ENCODE peak calls at places on chromosomes 7 and 10, in nine cellular contexts. Y, P, Q, W, B, H, R, Z and F are unnamed samples. For H3K4me1, the result is how much of the 10 kb centered on the place peaks cover.

GRCh38 chr7:149196705-149197171 is 1.4 kb downstream of the ZNF282 start:
- DNase-seq in Y (no peak), P (no peak), Q (peak), W (no peak), B (no peak), H (no peak), R (no peak), Z (peak), F (no peak)

GRCh38 chr10:95363303-95363912 is 72.6 kb upstream of the PDLIM1 start:
- DNase-seq in Y (no peak), P (no peak), Q (no peak), W (peak), B (peak), H (no peak), R (peak), Z (peak), F (no peak)

GRCh38 chr10:48287417-48288391 is 13.2 kb upstream of the FRMPD2 start:
- DNase-seq in Y (no peak), P (peak), Q (no peak), W (peak), B (no peak), H (no peak), R (no peak), Z (peak), F (no peak)

GRCh38 chr7:71777278-71777677 is 634.9 kb downstream of the CALN1 start:
- DNase-seq in Y (no peak), P (no peak), Q (no peak), W (no peak), B (no peak), H (no peak), R (no peak), Z (no peak), F (no peak)

GRCh38 chr10:84846646-84847045 is 518.3 kb downstream of the CCSER2 start:
- DNase-seq in Y (no peak), P (no peak), Q (no peak), W (no peak), B (no peak), H (no peak), R (no peak), Z (no peak), F (no peak)

GRCh38 chr10:29736325-29737208 is 101.8 kb upstream of the SVIL start:
- DNase-seq in Y (peak), P (peak), Q (peak), W (no peak), B (peak), H (no peak), R (no peak), Z (peak), F (no peak)

GRCh38 chr7:20407585-20408466 is 77.1 kb downstream of the ITGB8 start:
- DNase-seq in Y (no peak), P (peak), Q (no peak), W (no peak), B (peak), H (no peak), R (no peak), Z (peak), F (no peak)

GRCh38 chr7:51482976-51483375 is 166.4 kb upstream of the COBL start:
- DNase-seq in Y (no peak), P (no peak), Q (no peak), W (no peak), B (no peak), H (no peak), R (no peak), Z (no peak), F (no peak)

GRCh38 chr10:76432274-76433012 is 1001.0 kb downstream of the LRMDA start:
- DNase-seq in Y (no peak), P (peak), Q (no peak), W (no peak), B (peak), H (no peak), R (no peak), Z (peak), F (peak)

GRCh38 chr7:33421384-33421783 is 292.0 kb downstream of the BBS9 start:
- DNase-seq in Y (no peak), P (no peak), Q (no peak), W (no peak), B (no peak), H (no peak), R (no peak), Z (no peak), F (no peak)

GRCh38 chr10:35613597-35614226 is 8.6 kb downstream of the GJD4 start:
- DNase-seq in Y (no peak), P (no peak), Q (no peak), W (no peak), B (no peak), H (no peak), R (no peak), Z (peak), F (no peak)

GRCh38 chr10:124648738-124649137 is 95.4 kb downstream of the FAM53B start:
- DNase-seq in Y (no peak), P (peak), Q (peak), W (peak), B (no peak), H (peak), R (no peak), Z (no peak), F (no peak)

GRCh38 chr10:102917314-102917961 is 656 bp upstream of the CNNM2 start:
- DNase-seq in Y (peak), P (peak), Q (peak), W (no peak), B (peak), H (peak), R (peak), Z (peak), F (peak)

GRCh38 chr7:151261534-151261933 is 13.0 kb upstream of the SMARCD3 start:
- DNase-seq in Y (no peak), P (peak), Q (no peak), W (no peak), B (peak), H (no peak), R (no peak), Z (no peak), F (no peak)

GRCh38 chr7:48426966-48427555 is 255.8 kb downstream of the ABCA13 start:
- DNase-seq in Y (no peak), P (no peak), Q (no peak), W (no peak), B (no peak), H (no peak), R (peak), Z (peak), F (no peak)

GRCh38 chr7:359226-359775 is 69.3 kb downstream of the FOXL3 start:
- DNase-seq in Y (no peak), P (peak), Q (peak), W (no peak), B (no peak), H (no peak), R (no peak), Z (no peak), F (no peak)

GRCh38 chr7:51316262-51316665 is 345 bp downstream of the COBL start:
- DNase-seq in Y (peak), P (peak), Q (no peak), W (no peak), B (peak), H (no peak), R (no peak), Z (peak), F (no peak)

GRCh38 chr7:117666019-117666418 is 186.2 kb downstream of the CFTR start:
- DNase-seq in Y (no peak), P (no peak), Q (no peak), W (no peak), B (no peak), H (no peak), R (no peak), Z (peak), F (no peak)

GRCh38 chr7:45601094-45601493 is 26.9 kb downstream of the ADCY1 start:
- DNase-seq in Y (peak), P (no peak), Q (no peak), W (no peak), B (no peak), H (no peak), R (no peak), Z (no peak), F (peak)

GRCh38 chr10:79445217-79445707 is at the start of gene ZCCHC24:
- DNase-seq in Y (peak), P (peak), Q (peak), W (no peak), B (peak), H (no peak), R (no peak), Z (peak), F (peak)

DNA sequence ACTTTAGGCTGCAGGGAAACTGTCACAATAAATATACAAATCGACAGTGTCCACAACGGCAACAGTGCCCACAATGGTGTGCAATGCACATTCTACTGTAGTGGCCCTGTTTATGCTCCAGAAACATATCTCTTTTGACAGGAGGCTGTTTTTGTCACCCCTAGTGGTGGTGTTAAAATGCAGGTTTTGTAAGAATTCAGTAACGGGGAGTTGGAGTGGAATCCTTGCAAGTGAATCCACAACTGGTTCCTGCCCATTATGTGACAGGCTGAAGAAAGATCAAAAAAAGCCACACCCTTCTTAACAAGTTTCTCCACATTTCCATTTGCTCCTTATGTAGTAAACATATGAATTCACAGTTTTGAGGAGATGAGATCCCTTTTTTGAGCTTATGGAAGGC is 58.5 kb downstream of the BEND7 start:
- DNase-seq in Y (no peak), P (no peak), Q (no peak), W (no peak), B (no peak), H (no peak), R (no peak), Z (no peak), F (no peak)
- TF ChIP-seq CTCF in Y (no peak), P (no peak), Q (no peak), W (no peak), B (no peak), H (no peak), R (peak), Z (no peak), F (no peak)

GRCh38 chr10:19877466-19878255 is 61.4 kb downstream of the PLXDC2 start:
- DNase-seq in Y (no peak), P (peak), Q (no peak), W (no peak), B (no peak), H (no peak), R (no peak), Z (no peak), F (no peak)
- H3K4me3 ChIP-seq in Y (no peak), P (no peak), Q (no peak), W (no peak), B (no peak), H (no peak), R (no peak), Z (no peak), F (peak)

DNA sequence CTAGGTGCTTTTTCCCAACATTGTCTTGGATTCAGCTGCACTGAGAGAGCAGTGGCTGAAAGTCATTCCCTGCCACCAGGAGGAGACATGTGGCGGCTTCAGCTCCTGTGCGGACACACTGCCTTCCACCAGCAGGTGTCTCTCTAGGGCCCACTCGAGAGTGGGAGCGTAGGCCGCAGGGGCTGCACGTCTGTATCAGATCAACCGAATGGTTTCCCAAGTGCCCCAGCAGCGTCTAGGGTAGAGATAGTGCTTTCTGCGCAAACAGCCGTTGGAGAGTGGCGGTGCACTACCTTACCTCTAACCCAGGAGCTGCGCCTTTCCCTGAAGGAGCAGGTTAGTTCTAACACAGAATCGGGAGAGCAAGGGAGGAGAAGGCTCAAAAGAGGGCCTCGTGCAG is 31.7 kb downstream of the PAPOLB start:
- DNase-seq in Y (peak), P (peak), Q (no peak), W (peak), B (peak), H (no peak), R (peak), Z (peak), F (no peak)
- H3K4me1 ChIP-seq in Y (under half), P (under half), Q (under half), W (under half), B (under half), H (under half), R (under half), Z (under half), F (under half)

DNA sequence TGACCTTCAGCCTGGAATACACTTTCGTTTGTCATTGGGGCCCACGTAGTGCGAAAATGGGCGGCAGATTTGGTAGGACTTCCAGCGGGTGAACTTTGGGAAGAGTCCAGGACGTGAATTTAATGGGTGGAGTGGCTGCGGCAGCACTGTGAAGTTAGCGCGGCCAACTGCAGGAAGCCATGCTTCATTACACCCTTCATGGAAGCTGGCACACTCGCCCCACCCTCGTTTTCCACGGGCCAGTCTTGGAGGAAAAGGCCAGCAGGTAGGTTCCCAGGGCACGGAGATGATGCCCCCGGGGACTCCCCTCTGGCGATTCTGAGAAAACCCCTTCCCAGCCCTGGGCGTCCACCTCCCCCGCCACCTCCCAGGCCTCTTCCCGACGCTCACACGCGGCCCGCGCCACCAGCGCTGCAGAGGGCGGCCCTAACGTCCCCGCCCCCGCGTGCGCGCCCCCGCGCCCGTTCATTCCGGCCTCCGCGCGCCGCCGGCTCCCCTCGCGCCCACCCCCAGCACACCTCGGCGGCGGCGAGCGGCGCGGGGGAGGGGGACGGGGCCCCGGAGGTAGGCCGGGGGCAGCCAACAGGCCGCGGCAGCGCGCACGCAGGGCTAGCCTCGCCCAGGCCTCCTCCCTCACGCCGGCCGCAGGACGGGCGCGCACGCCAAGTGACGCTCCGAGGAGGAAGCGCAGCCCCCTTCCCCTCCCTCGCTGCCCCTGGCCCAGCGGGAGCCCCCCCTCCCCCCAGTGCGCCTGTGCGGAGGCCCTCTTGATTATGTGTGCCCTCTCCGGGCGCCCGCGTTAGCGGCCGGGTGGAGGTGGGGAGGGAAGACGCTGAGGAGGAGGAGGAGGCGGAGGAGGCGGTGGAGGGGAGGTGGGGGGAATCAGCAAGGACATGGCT is at the start of gene MLLT10:
- DNase-seq in Y (peak), P (peak), Q (peak), W (peak), B (peak), H (peak), R (no peak), Z (peak), F (peak)
- TF ChIP-seq CTCF in Y (peak), P (peak), Q (no peak), W (no peak), B (no peak), H (peak), R (no peak), Z (no peak), F (peak)

GRCh38 chr7:85119934-85120333 is 66.9 kb downstream of the SEMA3D start:
- DNase-seq in Y (no peak), P (no peak), Q (no peak), W (no peak), B (no peak), H (no peak), R (no peak), Z (no peak), F (no peak)

GRCh38 chr7:85126383-85126782 is 60.5 kb downstream of the SEMA3D start:
- DNase-seq in Y (no peak), P (no peak), Q (no peak), W (no peak), B (no peak), H (no peak), R (no peak), Z (no peak), F (no peak)

GRCh38 chr7:85125679-85126078 is 61.2 kb downstream of the SEMA3D start:
- DNase-seq in Y (no peak), P (no peak), Q (no peak), W (no peak), B (no peak), H (no peak), R (no peak), Z (no peak), F (no peak)

GRCh38 chr7:85130702-85131101 is 56.2 kb downstream of the SEMA3D start:
- DNase-seq in Y (no peak), P (peak), Q (no peak), W (no peak), B (no peak), H (no peak), R (no peak), Z (no peak), F (no peak)

DNA sequence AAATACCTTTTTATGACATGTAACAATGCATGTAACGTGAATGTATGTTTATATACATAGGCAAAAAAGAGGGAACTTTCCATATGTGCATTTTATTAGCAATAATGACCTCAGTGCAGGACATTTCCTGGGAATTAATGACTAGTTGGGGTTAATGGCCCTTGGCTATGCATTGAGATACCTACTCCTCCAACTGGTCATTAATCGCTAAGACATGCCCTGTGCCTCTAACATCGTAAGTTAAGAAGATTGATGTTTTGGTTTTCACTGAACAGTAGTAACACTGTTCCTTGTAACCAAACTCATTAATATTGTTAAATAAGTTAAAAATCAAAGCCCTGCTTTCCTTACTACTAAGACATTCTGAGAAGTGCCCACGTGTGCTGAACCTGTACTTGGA is 61.7 kb downstream of the SEMA3D start:
- DNase-seq in Y (no peak), P (no peak), Q (no peak), W (no peak), B (no peak), H (no peak), R (no peak), Z (no peak), F (no peak)
- H3K4me3 ChIP-seq in Y (no peak), P (no peak), Q (no peak), W (no peak), B (no peak), H (no peak), R (no peak), Z (no peak), F (no peak)

DNA sequence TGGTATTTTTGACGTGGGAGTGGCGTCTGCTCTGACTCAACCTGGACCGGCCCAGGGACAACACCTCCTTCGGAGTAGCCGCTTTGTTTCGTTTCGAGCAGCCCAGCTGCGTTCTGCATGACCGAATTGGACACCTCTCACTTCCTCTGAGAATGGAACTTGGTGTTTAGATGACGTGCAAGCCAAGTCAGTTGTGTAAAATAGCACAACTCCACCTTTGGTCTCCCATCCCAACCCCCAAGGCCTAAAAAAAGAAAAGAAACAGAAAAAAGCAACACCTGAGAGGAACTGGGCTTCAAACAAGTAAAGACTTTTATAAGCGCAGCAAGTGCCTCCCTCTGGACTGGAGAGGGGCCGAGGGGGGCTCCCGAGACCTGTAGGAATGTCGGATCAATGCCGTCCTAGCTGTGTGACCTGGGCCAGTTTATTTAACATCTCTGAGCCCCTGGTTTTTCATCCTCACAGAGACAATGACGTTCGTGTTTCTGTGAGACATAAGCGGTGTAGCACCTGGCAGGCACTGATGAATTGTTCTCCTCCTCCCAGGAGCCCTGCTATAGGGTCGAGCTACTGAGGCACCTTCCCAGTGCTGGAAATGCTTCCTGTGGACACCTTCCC is 52.0 kb upstream of the SMNDC1 start:
- DNase-seq in Y (no peak), P (no peak), Q (peak), W (peak), B (no peak), H (peak), R (peak), Z (peak), F (peak)
- H3K4me1 ChIP-seq in Y (under half), P (under half), Q (under half), W (half or more), B (under half), H (under half), R (under half), Z (half or more), F (under half)

GRCh38 chr10:101351017-101351416 is 2.9 kb upstream of the BTRC start:
- DNase-seq in Y (no peak), P (no peak), Q (no peak), W (no peak), B (no peak), H (no peak), R (no peak), Z (no peak), F (no peak)
- TF ChIP-seq CTCF in Y (no peak), P (no peak), Q (no peak), W (no peak), B (no peak), H (no peak), R (no peak), Z (no peak), F (no peak)

GRCh38 chr7:138002096-138002827 is 376 bp upstream of the CREB3L2 start:
- DNase-seq in Y (peak), P (peak), Q (peak), W (peak), B (peak), H (peak), R (peak), Z (peak), F (peak)

GRCh38 chr7:138001529-138002095 is at the start of gene CREB3L2:
- DNase-seq in Y (peak), P (peak), Q (peak), W (no peak), B (peak), H (peak), R (no peak), Z (peak), F (no peak)

GRCh38 chr7:138004046-138004445 is 2.2 kb upstream of the CREB3L2 start:
- DNase-seq in Y (no peak), P (no peak), Q (no peak), W (no peak), B (no peak), H (no peak), R (no peak), Z (no peak), F (no peak)

GRCh38 chr7:138004936-138005335 is 3.0 kb upstream of the CREB3L2 start:
- DNase-seq in Y (no peak), P (no peak), Q (no peak), W (no peak), B (no peak), H (no peak), R (no peak), Z (no peak), F (no peak)

GRCh38 chr7:138002828-138003189 is 923 bp upstream of the CREB3L2 start:
- DNase-seq in Y (no peak), P (no peak), Q (no peak), W (no peak), B (no peak), H (no peak), R (no peak), Z (no peak), F (no peak)
- H3K4me3 ChIP-seq in Y (peak), P (peak), Q (no peak), W (peak), B (no peak), H (no peak), R (peak), Z (peak), F (peak)